ENCODE peak calls at places on chromosome 17, in seven cellular contexts. T is breast epithelium; K is effector memory CD4-positive, alpha-beta T cell; D is fibroblast of lung; B is aorta; G is sigmoid colon; V is body of pancreas. A is an unnamed sample.
A peak's percentile ranks its signal among the peaks of the same experiment; 100 is the strongest.

GRCh38 chr17:61251939-61252865 is 147.4 kb upstream of the TBX2 start:
- DNase-seq in G (peak; percentile 95), K (no peak), V (peak; percentile 82), D (peak; percentile 97), B (peak; percentile 96), T (peak; percentile 59), A (peak; percentile 59)

GRCh38 chr17:12549499-12549901 is 116.2 kb upstream of the MYOCD start:
- DNase-seq in D (peak; percentile 30), T (no peak), G (no peak), K (no peak), B (no peak), V (no peak), A (peak; percentile 26)

GRCh38 chr17:16439303-16439791 is 24.0 kb downstream of the TRPV2 start:
- DNase-seq in K (no peak), G (no peak), T (no peak), V (no peak), B (no peak), D (peak; percentile 47), A (no peak)

GRCh38 chr17:28381141-28381825 is 9.8 kb downstream of the SARM1 start:
- DNase-seq in K (no peak), B (peak; percentile 75), V (no peak), D (no peak), T (no peak), G (no peak), A (no peak)

GRCh38 chr17:63740464-63741181 is 976 bp downstream of the STRADA start:
- DNase-seq in T (no peak), B (no peak), G (no peak), D (peak; percentile 8), V (no peak), K (no peak), A (no peak)

GRCh38 chr17:49015179-49015923 is 18.2 kb downstream of the IGF2BP1 start:
- DNase-seq in V (no peak), K (no peak), G (no peak), T (no peak), D (no peak), B (no peak), A (no peak)

GRCh38 chr17:42407289-42407836 is 15.7 kb downstream of the CAVIN1 start:
- DNase-seq in T (peak; percentile 90), V (peak; percentile 96), D (peak; percentile 50), K (peak; percentile 26), G (peak; percentile 95), B (peak; percentile 91), A (peak; percentile 75)

GRCh38 chr17:27756467-27757371 is 43.6 kb downstream of the NOS2 start:
- DNase-seq in V (peak; percentile 73), G (no peak), K (peak; percentile 6), T (peak; percentile 63), D (peak; percentile 13), B (no peak), A (peak; percentile 38)

GRCh38 chr17:72976971-72977767 is 115.3 kb downstream of the SLC39A11 start:
- DNase-seq in B (no peak), G (peak; percentile 75), V (peak; percentile 64), T (no peak), D (peak; percentile 91), K (no peak), A (peak; percentile 71)

GRCh38 chr17:37648555-37648954 is 5.3 kb upstream of the DDX52 start:
- DNase-seq in T (no peak), K (no peak), V (no peak), B (no peak), D (peak; percentile 80), G (no peak), A (no peak)

GRCh38 chr17:80260791-80261158 is at the start of gene RNF213:
- DNase-seq in V (peak; percentile 68), G (no peak), K (peak; percentile 35), D (peak; percentile 19), T (no peak), B (peak; percentile 84), A (peak; percentile 77)

GRCh38 chr17:79633937-79634813 is 23.3 kb upstream of the RBFOX3 start:
- DNase-seq in V (no peak), T (peak; percentile 44), G (peak; percentile 34), D (no peak), B (peak; percentile 11), K (no peak), A (no peak)

GRCh38 chr17:59375858-59376257 is 44.4 kb downstream of the YPEL2 start:
- DNase-seq in G (no peak), D (no peak), K (no peak), T (no peak), V (no peak), B (no peak), A (no peak)

GRCh38 chr17:72380120-72380519 is 259.3 kb downstream of the SOX9 start:
- DNase-seq in D (no peak), K (no peak), B (no peak), V (no peak), G (no peak), T (no peak), A (no peak)

GRCh38 chr17:56099649-56100048 is 53.6 kb upstream of the ANKFN1 start:
- DNase-seq in K (no peak), D (peak; percentile 59), G (no peak), V (no peak), B (no peak), T (no peak), A (no peak)

GRCh38 chr17:14748036-14748715 is 447.3 kb downstream of the HS3ST3B1 start:
- DNase-seq in B (no peak), K (no peak), D (no peak), G (no peak), V (no peak), T (no peak), A (peak; percentile 30)

GRCh38 chr17:35878361-35878760 is 1.8 kb downstream of the CCL5 start:
- DNase-seq in V (no peak), K (no peak), T (no peak), G (no peak), D (no peak), B (no peak), A (no peak)

GRCh38 chr17:80955673-80956306 is 35.9 kb upstream of the CHMP6 start:
- DNase-seq in K (no peak), D (no peak), B (peak; percentile 37), T (no peak), V (no peak), G (peak; percentile 46), A (no peak)

GRCh38 chr17:9959377-9959981 is 54.4 kb upstream of the RCVRN start:
- DNase-seq in T (peak; percentile 15), G (no peak), B (no peak), V (peak; percentile 28), K (no peak), D (peak; percentile 23), A (peak; percentile 6)

GRCh38 chr17:20896153-20896649 is 146.6 kb downstream of the USP22 start:
- DNase-seq in K (peak; percentile 33), D (no peak), G (peak; percentile 70), B (no peak), T (no peak), V (peak; percentile 50), A (no peak)

GRCh38 chr17:82603981-82604448 is 44.2 kb downstream of the WDR45B start:
- DNase-seq in B (no peak), G (peak; percentile 79), V (peak; percentile 39), T (no peak), K (peak; percentile 21), D (peak; percentile 28), A (no peak)
- H3K4me1 ChIP-seq in B (no peaks in the 10 kb centered on the region), G (no peaks in the 10 kb centered on the region), V (no peaks in the 10 kb centered on the region), T (no peaks in the 10 kb centered on the region), K (peaks cover 5% of the 10 kb centered on the region), D (no peaks in the 10 kb centered on the region), A (no peaks in the 10 kb centered on the region)

DNA sequence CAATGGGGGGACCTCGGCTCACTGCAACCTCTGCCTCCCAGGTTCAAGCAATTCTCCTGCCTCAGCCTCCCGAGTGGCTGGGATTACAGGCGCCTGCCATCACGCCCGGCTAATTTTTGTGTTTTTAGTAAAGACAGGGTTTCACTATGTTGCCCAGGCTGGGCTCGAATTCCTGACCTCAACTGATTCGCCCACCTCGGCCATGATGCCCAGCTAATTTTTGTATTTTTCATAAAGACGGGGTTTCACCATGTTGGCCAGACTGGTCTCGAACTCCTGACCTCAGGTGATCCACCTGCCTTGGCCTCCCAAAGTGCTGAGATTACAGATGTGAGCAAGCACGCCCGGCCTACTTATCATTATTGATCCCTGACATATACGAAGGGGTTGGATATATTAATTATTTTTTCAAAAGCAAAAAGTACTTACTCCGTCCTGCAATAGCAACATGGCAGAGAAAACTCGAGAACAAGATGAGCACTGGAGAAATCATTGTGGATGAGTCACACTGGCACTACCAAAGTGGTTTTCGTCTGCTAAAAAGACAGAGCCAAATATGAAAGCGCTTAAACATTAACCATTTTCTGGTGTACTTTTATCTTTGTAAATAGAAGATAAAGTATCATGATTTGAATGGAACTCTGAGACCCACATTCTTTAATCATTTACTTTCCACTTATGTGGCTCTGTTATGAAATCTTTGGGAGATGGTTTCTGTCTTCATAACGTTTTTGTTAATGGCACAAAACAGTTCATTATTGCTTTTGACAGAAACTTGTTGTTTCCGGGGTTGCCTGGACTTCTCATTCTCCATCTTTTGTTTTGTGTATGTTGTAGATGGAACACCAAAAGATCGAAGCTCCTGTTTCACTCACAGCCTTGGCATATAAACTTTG is at the start of gene APOH:
- DNase-seq in K (no peak), D (no peak), B (no peak), G (no peak), T (no peak), V (no peak), A (no peak)
- H3K4me1 ChIP-seq in K (no peaks in the 10 kb centered on the region), D (no peaks in the 10 kb centered on the region), B (no peaks in the 10 kb centered on the region), G (no peaks in the 10 kb centered on the region), T (no peaks in the 10 kb centered on the region), V (peaks cover 35% of the 10 kb centered on the region), A (no peaks in the 10 kb centered on the region)

GRCh38 chr17:76197911-76198310 is 42.4 kb downstream of the RNF157 start:
- DNase-seq in V (peak; percentile 19), D (no peak), B (no peak), K (no peak), T (no peak), G (no peak), A (no peak)
- H3K4me1 ChIP-seq in V (peaks cover 13% of the 10 kb centered on the region), D (no peaks in the 10 kb centered on the region), B (no peaks in the 10 kb centered on the region), K (peaks cover 57% of the 10 kb centered on the region), T (no peaks in the 10 kb centered on the region), G (peaks cover 10% of the 10 kb centered on the region), A (peaks cover 4% of the 10 kb centered on the region)

GRCh38 chr17:75501378-75502071 is 13.8 kb downstream of the CASKIN2 start:
- DNase-seq in K (no peak), D (no peak), B (no peak), T (no peak), G (no peak), V (no peak), A (no peak)

GRCh38 chr17:75500419-75501216 is 14.7 kb downstream of the CASKIN2 start:
- DNase-seq in G (no peak), D (no peak), K (no peak), V (no peak), B (no peak), T (no peak), A (no peak)

GRCh38 chr17:75499313-75500022 is 15.9 kb downstream of the CASKIN2 start:
- DNase-seq in K (no peak), D (no peak), B (no peak), V (no peak), T (no peak), G (no peak), A (no peak)

GRCh38 chr17:75498019-75498725 is 17.2 kb downstream of the CASKIN2 start:
- DNase-seq in D (no peak), K (no peak), V (no peak), G (no peak), B (no peak), T (no peak), A (no peak)

DNA sequence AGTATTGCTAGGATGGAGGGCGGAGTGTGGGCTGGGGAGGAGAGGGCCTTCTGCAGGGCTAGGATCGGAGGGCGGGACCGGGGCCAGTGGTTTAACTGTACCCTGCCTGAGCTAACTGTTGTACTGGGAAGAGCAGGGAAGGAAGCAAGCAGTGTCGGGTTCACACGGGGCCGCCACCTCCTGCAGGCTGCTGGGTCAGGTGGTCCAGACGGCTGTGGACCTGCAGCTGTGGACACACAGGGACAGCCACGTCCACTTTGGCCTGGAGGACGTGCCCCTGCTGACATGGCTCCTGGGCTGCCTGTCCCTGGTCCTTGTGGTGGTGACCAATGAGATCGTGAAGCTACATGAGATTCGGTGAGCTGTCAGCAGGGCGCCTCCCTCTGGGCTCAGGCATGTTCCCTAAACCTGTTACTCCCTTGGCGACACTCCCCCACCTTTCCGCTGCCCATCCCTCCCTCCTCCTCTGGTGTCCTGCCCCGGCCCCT is 16.6 kb downstream of the CASKIN2 start:
- DNase-seq in D (no peak), K (no peak), G (no peak), B (no peak), T (no peak), V (no peak), A (no peak)
- H3K4me1 ChIP-seq in D (no peaks in the 10 kb centered on the region), K (no peaks in the 10 kb centered on the region), G (peaks cover 15% of the 10 kb centered on the region), B (no peaks in the 10 kb centered on the region), T (no peaks in the 10 kb centered on the region), V (no peaks in the 10 kb centered on the region), A (no peaks in the 10 kb centered on the region)

A was measured in SJCRH30.